ENCODE peak calls at places on chromosome 18, in five cellular contexts. One of them, this sample, is unnamed.

GRCh38 chr18:68428026-68428425 is 286.9 kb downstream of the TMX3 start:
- DNase-seq in stimulated activated CD8-positive, alpha-beta memory T cell treated with anti-CD3 and anti-CD28 coated beads, Interleukin-4, amount 100 ng/mL, for 24 hours: no peak
- DNase-seq in retina: peak; percentile 11
- DNase-seq in lung: no peak
- DNase-seq in nephron progenitor cell: no peak
- DNase-seq in this sample: peak; percentile 8

GRCh38 chr18:24672165-24672950 is 211.9 kb downstream of the HRH4 start:
- DNase-seq in stimulated activated CD8-positive, alpha-beta memory T cell treated with anti-CD3 and anti-CD28 coated beads, Interleukin-4, amount 100 ng/mL, for 24 hours: no peak
- DNase-seq in retina: no peak
- DNase-seq in lung: no peak
- DNase-seq in nephron progenitor cell: no peak
- DNase-seq in this sample: no peak

GRCh38 chr18:49935215-49935614 is 121.9 kb upstream of the ACAA2 start:
- DNase-seq in stimulated activated CD8-positive, alpha-beta memory T cell treated with anti-CD3 and anti-CD28 coated beads, Interleukin-4, amount 100 ng/mL, for 24 hours: no peak
- DNase-seq in retina: no peak
- DNase-seq in lung: no peak
- DNase-seq in nephron progenitor cell: no peak
- DNase-seq in this sample: no peak

GRCh38 chr18:11178951-11179549 is 29.7 kb upstream of the PIEZO2 start:
- DNase-seq in stimulated activated CD8-positive, alpha-beta memory T cell treated with anti-CD3 and anti-CD28 coated beads, Interleukin-4, amount 100 ng/mL, for 24 hours: no peak
- DNase-seq in retina: no peak
- DNase-seq in lung: no peak
- DNase-seq in nephron progenitor cell: no peak
- DNase-seq in this sample: no peak

GRCh38 chr18:48882379-48882778 is 68.4 kb downstream of the SMAD7 start:
- DNase-seq in stimulated activated CD8-positive, alpha-beta memory T cell treated with anti-CD3 and anti-CD28 coated beads, Interleukin-4, amount 100 ng/mL, for 24 hours: no peak
- DNase-seq in retina: no peak
- DNase-seq in lung: no peak
- DNase-seq in nephron progenitor cell: no peak
- DNase-seq in this sample: no peak

GRCh38 chr18:6920099-6920955 is 190.8 kb downstream of the ARHGAP28 start:
- DNase-seq in stimulated activated CD8-positive, alpha-beta memory T cell treated with anti-CD3 and anti-CD28 coated beads, Interleukin-4, amount 100 ng/mL, for 24 hours: no peak
- DNase-seq in retina: peak; percentile 65
- DNase-seq in lung: peak; percentile 57
- DNase-seq in nephron progenitor cell: peak; percentile 74
- DNase-seq in this sample: peak; percentile 29

GRCh38 chr18:27604583-27604982 is 419.5 kb upstream of the CHST9 start:
- DNase-seq in stimulated activated CD8-positive, alpha-beta memory T cell treated with anti-CD3 and anti-CD28 coated beads, Interleukin-4, amount 100 ng/mL, for 24 hours: no peak
- DNase-seq in retina: no peak
- DNase-seq in lung: no peak
- DNase-seq in nephron progenitor cell: no peak
- DNase-seq in this sample: no peak

GRCh38 chr18:79396431-79397287 is 929 bp downstream of the NFATC1 start:
- DNase-seq in stimulated activated CD8-positive, alpha-beta memory T cell treated with anti-CD3 and anti-CD28 coated beads, Interleukin-4, amount 100 ng/mL, for 24 hours: no peak
- DNase-seq in retina: peak; percentile 49
- DNase-seq in lung: peak; percentile 53
- DNase-seq in nephron progenitor cell: peak; percentile 69
- DNase-seq in this sample: no peak

GRCh38 chr18:35264409-35264808 is 23.6 kb downstream of the ZNF397 start:
- DNase-seq in stimulated activated CD8-positive, alpha-beta memory T cell treated with anti-CD3 and anti-CD28 coated beads, Interleukin-4, amount 100 ng/mL, for 24 hours: no peak
- DNase-seq in retina: no peak
- DNase-seq in lung: no peak
- DNase-seq in nephron progenitor cell: no peak
- DNase-seq in this sample: no peak

GRCh38 chr18:13436596-13436995 is 218.0 kb downstream of the LDLRAD4 start:
- DNase-seq in stimulated activated CD8-positive, alpha-beta memory T cell treated with anti-CD3 and anti-CD28 coated beads, Interleukin-4, amount 100 ng/mL, for 24 hours: no peak
- DNase-seq in retina: no peak
- DNase-seq in lung: no peak
- DNase-seq in nephron progenitor cell: no peak
- DNase-seq in this sample: no peak

GRCh38 chr18:66682855-66683322 is 79.0 kb upstream of the CDH19 start:
- DNase-seq in stimulated activated CD8-positive, alpha-beta memory T cell treated with anti-CD3 and anti-CD28 coated beads, Interleukin-4, amount 100 ng/mL, for 24 hours: no peak
- DNase-seq in retina: peak; percentile 60
- DNase-seq in lung: no peak
- DNase-seq in nephron progenitor cell: no peak
- DNase-seq in this sample: peak; percentile 24

GRCh38 chr18:62880673-62881364 is 165.5 kb downstream of the PHLPP1 start:
- DNase-seq in stimulated activated CD8-positive, alpha-beta memory T cell treated with anti-CD3 and anti-CD28 coated beads, Interleukin-4, amount 100 ng/mL, for 24 hours: no peak
- DNase-seq in retina: no peak
- DNase-seq in lung: no peak
- DNase-seq in nephron progenitor cell: no peak
- DNase-seq in this sample: no peak

GRCh38 chr18:56127322-56128099 is 510.9 kb downstream of the TXNL1 start:
- DNase-seq in stimulated activated CD8-positive, alpha-beta memory T cell treated with anti-CD3 and anti-CD28 coated beads, Interleukin-4, amount 100 ng/mL, for 24 hours: no peak
- DNase-seq in retina: no peak
- DNase-seq in lung: no peak
- DNase-seq in nephron progenitor cell: no peak
- DNase-seq in this sample: no peak

GRCh38 chr18:2847341-2848144 is 737 bp downstream of the EMILIN2 start:
- DNase-seq in stimulated activated CD8-positive, alpha-beta memory T cell treated with anti-CD3 and anti-CD28 coated beads, Interleukin-4, amount 100 ng/mL, for 24 hours: no peak
- DNase-seq in retina: peak; percentile 72
- DNase-seq in lung: no peak
- DNase-seq in nephron progenitor cell: peak; percentile 50
- DNase-seq in this sample: no peak

GRCh38 chr18:967037-967576 is 62.4 kb downstream of the ADCYAP1 start:
- DNase-seq in stimulated activated CD8-positive, alpha-beta memory T cell treated with anti-CD3 and anti-CD28 coated beads, Interleukin-4, amount 100 ng/mL, for 24 hours: no peak
- DNase-seq in retina: no peak
- DNase-seq in lung: no peak
- DNase-seq in nephron progenitor cell: no peak
- DNase-seq in this sample: no peak

GRCh38 chr18:23573948-23574431 is 12.3 kb downstream of the NPC1 start:
- DNase-seq in stimulated activated CD8-positive, alpha-beta memory T cell treated with anti-CD3 and anti-CD28 coated beads, Interleukin-4, amount 100 ng/mL, for 24 hours: peak; percentile 15
- DNase-seq in retina: no peak
- DNase-seq in lung: peak; percentile 70
- DNase-seq in nephron progenitor cell: no peak
- DNase-seq in this sample: no peak

GRCh38 chr18:66587430-66587829 is 16.5 kb downstream of the CDH19 start:
- DNase-seq in stimulated activated CD8-positive, alpha-beta memory T cell treated with anti-CD3 and anti-CD28 coated beads, Interleukin-4, amount 100 ng/mL, for 24 hours: no peak
- DNase-seq in retina: no peak
- DNase-seq in lung: no peak
- DNase-seq in nephron progenitor cell: no peak
- DNase-seq in this sample: no peak

GRCh38 chr18:43590182-43590903 is 313.1 kb upstream of the SYT4 start:
- DNase-seq in stimulated activated CD8-positive, alpha-beta memory T cell treated with anti-CD3 and anti-CD28 coated beads, Interleukin-4, amount 100 ng/mL, for 24 hours: no peak
- DNase-seq in retina: no peak
- DNase-seq in lung: no peak
- DNase-seq in nephron progenitor cell: no peak
- DNase-seq in this sample: no peak

GRCh38 chr18:55737781-55738468 is 149.9 kb upstream of the TCF4 start:
- DNase-seq in stimulated activated CD8-positive, alpha-beta memory T cell treated with anti-CD3 and anti-CD28 coated beads, Interleukin-4, amount 100 ng/mL, for 24 hours: no peak
- DNase-seq in retina: no peak
- DNase-seq in lung: no peak
- DNase-seq in nephron progenitor cell: no peak
- DNase-seq in this sample: no peak

GRCh38 chr18:415627-416612 is 84.6 kb downstream of the COLEC12 start:
- DNase-seq in stimulated activated CD8-positive, alpha-beta memory T cell treated with anti-CD3 and anti-CD28 coated beads, Interleukin-4, amount 100 ng/mL, for 24 hours: no peak
- DNase-seq in retina: no peak
- DNase-seq in lung: no peak
- DNase-seq in nephron progenitor cell: no peak
- DNase-seq in this sample: no peak

GRCh38 chr18:68713131-68713530 is 1.8 kb downstream of the TMX3 start:
- DNase-seq in stimulated activated CD8-positive, alpha-beta memory T cell treated with anti-CD3 and anti-CD28 coated beads, Interleukin-4, amount 100 ng/mL, for 24 hours: no peak
- DNase-seq in retina: no peak
- DNase-seq in lung: no peak
- DNase-seq in nephron progenitor cell: no peak
- DNase-seq in this sample: no peak

GRCh38 chr18:61908661-61909060 is 15.9 kb upstream of the RNF152 start:
- DNase-seq in stimulated activated CD8-positive, alpha-beta memory T cell treated with anti-CD3 and anti-CD28 coated beads, Interleukin-4, amount 100 ng/mL, for 24 hours: no peak
- DNase-seq in retina: no peak
- DNase-seq in lung: no peak
- DNase-seq in nephron progenitor cell: no peak
- DNase-seq in this sample: no peak

GRCh38 chr18:24490545-24490944 is 30.1 kb downstream of the HRH4 start:
- DNase-seq in stimulated activated CD8-positive, alpha-beta memory T cell treated with anti-CD3 and anti-CD28 coated beads, Interleukin-4, amount 100 ng/mL, for 24 hours: no peak
- DNase-seq in retina: peak; percentile 35
- DNase-seq in lung: no peak
- DNase-seq in nephron progenitor cell: no peak
- DNase-seq in this sample: peak; percentile 7

GRCh38 chr18:2903006-2903405 is 56.2 kb downstream of the EMILIN2 start:
- DNase-seq in stimulated activated CD8-positive, alpha-beta memory T cell treated with anti-CD3 and anti-CD28 coated beads, Interleukin-4, amount 100 ng/mL, for 24 hours: no peak
- DNase-seq in retina: no peak
- DNase-seq in lung: no peak
- DNase-seq in nephron progenitor cell: no peak
- DNase-seq in this sample: no peak

GRCh38 chr18:12246849-12247808 is 7.0 kb upstream of the CIDEA start:
- DNase-seq in stimulated activated CD8-positive, alpha-beta memory T cell treated with anti-CD3 and anti-CD28 coated beads, Interleukin-4, amount 100 ng/mL, for 24 hours: no peak
- DNase-seq in retina: peak; percentile 38
- DNase-seq in lung: no peak
- DNase-seq in nephron progenitor cell: peak; percentile 61
- DNase-seq in this sample: no peak

GRCh38 chr18:60506190-60506589 is 133.6 kb upstream of the MC4R start:
- DNase-seq in stimulated activated CD8-positive, alpha-beta memory T cell treated with anti-CD3 and anti-CD28 coated beads, Interleukin-4, amount 100 ng/mL, for 24 hours: no peak
- DNase-seq in retina: no peak
- DNase-seq in lung: no peak
- DNase-seq in nephron progenitor cell: no peak
- DNase-seq in this sample: no peak

GRCh38 chr18:34942975-34943374 is 98.2 kb upstream of the MAPRE2 start:
- DNase-seq in stimulated activated CD8-positive, alpha-beta memory T cell treated with anti-CD3 and anti-CD28 coated beads, Interleukin-4, amount 100 ng/mL, for 24 hours: no peak
- DNase-seq in retina: no peak
- DNase-seq in lung: no peak
- DNase-seq in nephron progenitor cell: no peak
- DNase-seq in this sample: no peak

GRCh38 chr18:9673296-9674251 is 34.5 kb upstream of the RAB31 start:
- DNase-seq in stimulated activated CD8-positive, alpha-beta memory T cell treated with anti-CD3 and anti-CD28 coated beads, Interleukin-4, amount 100 ng/mL, for 24 hours: no peak
- DNase-seq in retina: no peak
- DNase-seq in lung: peak; percentile 80
- DNase-seq in nephron progenitor cell: no peak
- DNase-seq in this sample: no peak

GRCh38 chr18:54378057-54378456 is 20.4 kb downstream of the C18orf54 start:
- DNase-seq in stimulated activated CD8-positive, alpha-beta memory T cell treated with anti-CD3 and anti-CD28 coated beads, Interleukin-4, amount 100 ng/mL, for 24 hours: no peak
- DNase-seq in retina: no peak
- DNase-seq in lung: no peak
- DNase-seq in nephron progenitor cell: no peak
- DNase-seq in this sample: no peak

GRCh38 chr18:44911773-44912172 is 231.1 kb downstream of the SETBP1 start:
- DNase-seq in stimulated activated CD8-positive, alpha-beta memory T cell treated with anti-CD3 and anti-CD28 coated beads, Interleukin-4, amount 100 ng/mL, for 24 hours: no peak
- DNase-seq in retina: no peak
- DNase-seq in lung: no peak
- DNase-seq in nephron progenitor cell: no peak
- DNase-seq in this sample: no peak

GRCh38 chr18:48193521-48194251 is 215.5 kb downstream of the ZBTB7C start:
- DNase-seq in stimulated activated CD8-positive, alpha-beta memory T cell treated with anti-CD3 and anti-CD28 coated beads, Interleukin-4, amount 100 ng/mL, for 24 hours: no peak
- DNase-seq in retina: peak; percentile 48
- DNase-seq in lung: no peak
- DNase-seq in nephron progenitor cell: no peak
- DNase-seq in this sample: no peak

GRCh38 chr18:62198259-62198658 is 11.2 kb downstream of the RELCH start:
- DNase-seq in stimulated activated CD8-positive, alpha-beta memory T cell treated with anti-CD3 and anti-CD28 coated beads, Interleukin-4, amount 100 ng/mL, for 24 hours: no peak
- DNase-seq in retina: no peak
- DNase-seq in lung: no peak
- DNase-seq in nephron progenitor cell: no peak
- DNase-seq in this sample: no peak

GRCh38 chr18:34085140-34085739 is 139.5 kb downstream of the NOL4 start:
- DNase-seq in stimulated activated CD8-positive, alpha-beta memory T cell treated with anti-CD3 and anti-CD28 coated beads, Interleukin-4, amount 100 ng/mL, for 24 hours: no peak
- DNase-seq in retina: no peak
- DNase-seq in lung: no peak
- DNase-seq in nephron progenitor cell: no peak
- DNase-seq in this sample: no peak

GRCh38 chr18:11872479-11873136 is 21.4 kb downstream of the CHMP1B start:
- DNase-seq in stimulated activated CD8-positive, alpha-beta memory T cell treated with anti-CD3 and anti-CD28 coated beads, Interleukin-4, amount 100 ng/mL, for 24 hours: no peak
- DNase-seq in retina: no peak
- DNase-seq in lung: no peak
- DNase-seq in nephron progenitor cell: no peak
- DNase-seq in this sample: no peak

This sample was measured in BE2C.